ENCODE peak calls at places on chromosomes 5 and 9, in nine cellular contexts. T is left ventricle myocardium inferior, M is tibial nerve, J is astrocyte of the spinal cord, R is tibial artery, E is neural crest cell, O is transverse colon, X is lung, P is mucosa of descending colon. Z is an unnamed sample.

GRCh38 chr5:128038641-128039040 is 44.9 kb upstream of the SLC12A2 start:
- DNase-seq in M (no peak), T (no peak), O (no peak), X (no peak), J (peak), E (no peak), R (no peak), P (no peak), Z (no peak)

GRCh38 chr5:127010362-127010761 is 20.0 kb downstream of the MARCHF3 start:
- DNase-seq in X (no peak), T (no peak), P (no peak), E (no peak), J (no peak), R (no peak), M (no peak), O (no peak), Z (no peak)

GRCh38 chr9:131623655-131624330 is 78.5 kb downstream of the PRRT1B start:
- DNase-seq in O (no peak), R (no peak), T (no peak), X (no peak), J (no peak), M (no peak), E (no peak), P (peak), Z (no peak)

GRCh38 chr5:87850843-87851242 is 417.8 kb downstream of the TMEM161B start:
- DNase-seq in M (no peak), J (peak), T (no peak), O (no peak), X (no peak), E (no peak), P (no peak), R (no peak), Z (no peak)

GRCh38 chr5:39138892-39139291 is 64.7 kb upstream of the RICTOR start:
- DNase-seq in E (no peak), P (no peak), R (no peak), O (no peak), J (peak), M (no peak), X (no peak), T (no peak), Z (no peak)

GRCh38 chr5:151624486-151624885 is 33.4 kb upstream of the FAT2 start:
- DNase-seq in E (no peak), T (no peak), M (no peak), X (no peak), R (no peak), O (no peak), J (no peak), P (no peak), Z (no peak)

GRCh38 chr9:77829440-77829839 is 181.3 kb upstream of the GNA14 start:
- DNase-seq in E (no peak), P (no peak), R (no peak), O (no peak), X (no peak), T (no peak), M (no peak), J (no peak), Z (no peak)

GRCh38 chr5:170287532-170287931 is 10.0 kb downstream of the LCP2 start:
- DNase-seq in R (peak), O (peak), M (peak), J (peak), E (no peak), P (no peak), X (peak), T (peak), Z (no peak)

GRCh38 chr9:95854386-95855015 is 21.0 kb upstream of the ERCC6L2 start:
- DNase-seq in T (no peak), P (no peak), E (no peak), X (no peak), J (peak), R (no peak), O (no peak), M (no peak), Z (no peak)

GRCh38 chr9:123812984-123813383 is 116.9 kb downstream of the DENND1A start:
- DNase-seq in R (no peak), X (no peak), T (no peak), E (no peak), J (no peak), M (no peak), P (no peak), O (no peak), Z (no peak)

GRCh38 chr5:103475629-103476240 is 86.9 kb downstream of the NUDT12 start:
- DNase-seq in J (peak), T (no peak), E (no peak), P (no peak), X (no peak), R (no peak), M (no peak), O (no peak), Z (peak)

GRCh38 chr5:33969572-33970452 is 14.7 kb downstream of the SLC45A2 start:
- DNase-seq in R (no peak), O (no peak), X (no peak), J (peak), T (no peak), M (no peak), E (peak), P (no peak), Z (peak)

GRCh38 chr9:71665247-71665646 is 103.1 kb downstream of the CEMIP2 start:
- DNase-seq in M (no peak), T (no peak), P (no peak), X (no peak), O (no peak), E (no peak), R (no peak), J (no peak), Z (no peak)

GRCh38 chr5:42767491-42768105 is 11.0 kb downstream of the CCDC152 start:
- DNase-seq in X (no peak), J (peak), P (no peak), R (no peak), T (no peak), O (no peak), E (no peak), M (no peak), Z (no peak)

GRCh38 chr9:81499021-81499454 is 190.3 kb downstream of the TLE1 start:
- DNase-seq in E (no peak), T (no peak), P (no peak), O (no peak), J (peak), X (no peak), M (no peak), R (peak), Z (no peak)

GRCh38 chr9:35914307-35914807 is 5.1 kb downstream of the SPAAR start:
- DNase-seq in R (no peak), J (no peak), T (peak), M (no peak), O (peak), P (peak), X (no peak), E (peak), Z (no peak)
- TF ChIP-seq CTCF in R (no peak), J (no peak), T (no peak), M (no peak), O (no peak), P (no peak), X (no peak), E (no peak), Z (no peak)

GRCh38 chr9:126317513-126317912 is 9.1 kb upstream of the MVB12B start:
- DNase-seq in O (peak), E (no peak), R (no peak), P (peak), X (no peak), T (no peak), J (no peak), M (no peak), Z (no peak)
- TF ChIP-seq CTCF in O (peak), E (no peak), R (peak), P (no peak), X (peak), T (peak), J (peak), M (peak), Z (peak)

DNA sequence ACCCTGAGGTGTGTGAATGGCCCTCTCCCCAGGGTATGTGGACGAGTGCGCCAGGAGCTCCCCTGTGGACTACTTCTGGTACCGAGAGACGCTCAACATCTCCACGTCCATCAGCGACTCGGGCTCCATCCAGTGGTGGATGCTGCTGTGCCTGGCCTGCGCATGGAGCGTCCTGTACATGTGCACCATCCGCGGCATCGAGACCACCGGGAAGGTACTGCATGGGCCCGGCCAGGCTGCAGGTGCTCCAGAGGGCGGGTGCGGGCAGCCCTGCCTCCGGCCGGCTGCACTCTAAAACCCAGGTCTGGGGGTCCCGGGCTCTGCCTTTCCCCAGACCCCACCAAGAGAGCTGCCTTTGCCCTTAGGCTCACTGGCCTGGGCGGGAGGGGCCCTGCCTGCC is 10.9 kb downstream of the SLC6A19 start:
- DNase-seq in E (no peak), J (no peak), O (no peak), M (no peak), X (no peak), R (no peak), T (no peak), P (no peak), Z (no peak)
- TF ChIP-seq CTCF in E (no peak), J (no peak), O (no peak), M (no peak), X (no peak), R (no peak), T (no peak), P (no peak), Z (no peak)

GRCh38 chr5:659496-660263 is 33.5 kb downstream of the TPPP start:
- DNase-seq in E (no peak), P (peak), O (no peak), R (no peak), M (no peak), T (no peak), J (no peak), X (no peak), Z (no peak)

GRCh38 chr5:655406-655805 is 37.7 kb downstream of the TPPP start:
- DNase-seq in J (no peak), T (no peak), O (no peak), X (no peak), P (no peak), M (no peak), E (no peak), R (no peak), Z (no peak)

GRCh38 chr5:660491-661030 is 32.6 kb downstream of the TPPP start:
- DNase-seq in R (peak), P (no peak), X (no peak), J (no peak), M (no peak), T (no peak), E (no peak), O (no peak), Z (no peak)

GRCh38 chr5:658103-658502 is 35.0 kb downstream of the TPPP start:
- DNase-seq in P (peak), E (no peak), J (peak), R (no peak), X (no peak), M (no peak), O (no peak), T (no peak), Z (no peak)

DNA sequence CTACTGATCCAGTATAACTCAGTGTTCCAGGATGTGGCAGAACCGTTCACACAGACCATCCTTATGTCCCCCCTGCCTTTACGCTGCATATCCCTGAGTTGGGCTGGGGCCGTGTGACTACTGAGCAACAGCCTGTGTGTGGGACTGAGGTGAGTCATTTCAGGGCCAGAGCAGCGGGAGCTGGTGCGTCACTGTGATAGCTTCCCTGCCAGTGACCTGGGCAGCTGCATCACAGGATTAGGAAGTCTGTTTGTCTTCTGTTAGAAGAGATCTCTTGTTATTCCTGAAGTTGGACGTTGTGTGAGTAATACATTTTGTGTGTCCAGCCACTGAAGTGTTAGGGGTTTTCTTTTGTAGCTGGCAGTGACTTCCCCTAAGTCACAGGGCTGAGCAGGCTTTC is 35.6 kb downstream of the TPPP start:
- DNase-seq in P (no peak), E (no peak), M (no peak), J (peak), X (no peak), R (no peak), T (no peak), O (no peak), Z (no peak)
- TF ChIP-seq CTCF in P (no peak), E (no peak), M (no peak), J (no peak), X (no peak), R (no peak), T (no peak), O (no peak), Z (no peak)

GRCh38 chr9:90024419-90024818 is 419.6 kb downstream of the GADD45G start:
- DNase-seq in X (no peak), E (no peak), J (no peak), M (no peak), O (no peak), T (no peak), R (no peak), P (no peak), Z (no peak)

GRCh38 chr9:90023861-90024260 is 419.0 kb downstream of the GADD45G start:
- DNase-seq in X (no peak), O (no peak), R (no peak), T (no peak), J (no peak), M (no peak), P (no peak), E (no peak), Z (no peak)

GRCh38 chr9:90020277-90020871 is 415.6 kb downstream of the GADD45G start:
- DNase-seq in M (no peak), P (no peak), X (no peak), O (no peak), T (no peak), R (no peak), E (no peak), J (no peak), Z (no peak)

GRCh38 chr9:90021216-90021906 is 416.5 kb downstream of the GADD45G start:
- DNase-seq in T (no peak), M (no peak), R (no peak), P (no peak), O (no peak), E (no peak), J (no peak), X (no peak), Z (no peak)

GRCh38 chr9:90022474-90022873 is 417.7 kb downstream of the GADD45G start:
- DNase-seq in T (no peak), O (no peak), X (no peak), J (no peak), P (no peak), R (no peak), M (no peak), E (no peak), Z (no peak)
- TF ChIP-seq CTCF in T (no peak), O (no peak), X (no peak), J (no peak), P (no peak), R (no peak), M (no peak), E (no peak), Z (no peak)

Z was measured in LNCaP clone FGC.